ENCODE peak calls at places on chromosomes 7 and 10, in five cellular contexts. J is CD8-positive, alpha-beta memory T cell; S is heart right ventricle; T is lower lobe of right lung; H is prostate gland. M is an unnamed sample. For H3K9me3, the result is how much of the 10 kb centered on the place peaks cover.

GRCh38 chr10:50613726-50614443 is 9.9 kb downstream of the SGMS1 start:
- DNase-seq in J (no peak), S (no peak), T (no peak), H (peak), M (no peak)

GRCh38 chr7:17679427-17679826 is 260.9 kb downstream of the SNX13 start:
- DNase-seq in J (no peak), S (peak), T (no peak), H (no peak), M (peak)

GRCh38 chr10:99595236-99595635 is 25.0 kb downstream of the SLC25A28 start:
- DNase-seq in J (no peak), S (no peak), T (no peak), H (no peak), M (no peak)

GRCh38 chr7:151838861-151839381 is 38.0 kb downstream of the PRKAG2 start:
- DNase-seq in J (peak), S (peak), T (peak), H (no peak), M (no peak)

GRCh38 chr7:101168412-101169049 is 3.2 kb upstream of the VGF start:
- DNase-seq in J (no peak), S (no peak), T (no peak), H (no peak), M (no peak)

GRCh38 chr7:155506854-155507337 is 39.5 kb downstream of the CNPY1 start:
- DNase-seq in J (no peak), S (no peak), T (no peak), H (no peak), M (no peak)

GRCh38 chr10:111766464-111766863 is 417.1 kb downstream of the GPAM start:
- DNase-seq in J (no peak), S (no peak), T (no peak), H (no peak), M (no peak)

GRCh38 chr7:152674860-152675760 is 831 bp downstream of the XRCC2 start:
- DNase-seq in J (no peak), S (no peak), T (no peak), H (no peak), M (no peak)

GRCh38 chr10:35626971-35627507 is 15.1 kb downstream of the FZD8 start:
- DNase-seq in J (no peak), S (no peak), T (no peak), H (no peak), M (no peak)

GRCh38 chr7:21869785-21870402 is 75.8 kb downstream of the CDCA7L start:
- DNase-seq in J (no peak), S (no peak), T (no peak), H (no peak), M (no peak)

GRCh38 chr10:11018426-11018818 is 750 bp downstream of the CELF2 start:
- DNase-seq in J (no peak), S (peak), T (peak), H (no peak), M (no peak)

GRCh38 chr10:35752469-35753450 is 110.7 kb upstream of the FZD8 start:
- DNase-seq in J (no peak), S (peak), T (no peak), H (no peak), M (no peak)

GRCh38 chr10:132457328-132458070 is 60.5 kb downstream of the PWWP2B start:
- DNase-seq in J (no peak), S (peak), T (peak), H (no peak), M (no peak)

GRCh38 chr7:24740821-24741220 is 16.4 kb downstream of the GSDME start:
- DNase-seq in J (no peak), S (no peak), T (no peak), H (no peak), M (no peak)

GRCh38 chr10:119375574-119376265 is 166.8 kb downstream of the RGS10 start:
- DNase-seq in J (no peak), S (no peak), T (peak), H (no peak), M (no peak)

GRCh38 chr10:93462881-93463280 is 19.3 kb downstream of the MYOF start:
- DNase-seq in J (no peak), S (no peak), T (peak), H (no peak), M (no peak)

GRCh38 chr10:110916554-110917346 is 2.2 kb downstream of the BBIP1 start:
- DNase-seq in J (no peak), S (no peak), T (no peak), H (peak), M (no peak)

GRCh38 chr10:114779803-114780609 is 41.6 kb upstream of the FHIP2A start:
- DNase-seq in J (no peak), S (no peak), T (no peak), H (peak), M (no peak)

DNA sequence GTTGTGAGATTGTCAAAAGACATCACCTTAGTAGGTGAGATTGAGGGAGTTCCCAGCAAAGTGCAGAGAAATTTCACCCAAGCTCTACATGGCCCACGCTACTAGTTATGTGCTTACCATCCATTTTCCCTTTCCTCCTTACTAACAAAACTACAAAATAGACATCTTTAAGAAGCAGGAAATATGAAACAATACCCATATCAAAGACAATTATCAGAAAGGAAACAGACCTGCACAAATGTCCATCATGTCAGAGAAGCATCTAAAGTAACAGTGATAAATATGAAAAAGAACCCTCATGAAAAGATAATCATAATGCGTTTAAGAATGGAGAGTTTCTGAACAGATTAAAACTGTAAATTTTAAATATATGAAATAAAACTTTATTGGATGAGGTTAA is 28.2 kb downstream of the GIMAP4 start:
- DNase-seq in J (no peak), S (no peak), T (no peak), H (no peak), M (no peak)
- H3K9me3 ChIP-seq in J (under half), S (under half), T (under half), H (under half), M (under half)

GRCh38 chr10:113027230-113027573 is 77.2 kb downstream of the TCF7L2 start:
- DNase-seq in J (no peak), S (no peak), T (no peak), H (no peak), M (no peak)

GRCh38 chr10:113029055-113029440 is 79.0 kb downstream of the TCF7L2 start:
- DNase-seq in J (no peak), S (no peak), T (no peak), H (no peak), M (no peak)

GRCh38 chr10:113026679-113027078 is 76.6 kb downstream of the TCF7L2 start:
- DNase-seq in J (no peak), S (no peak), T (no peak), H (no peak), M (no peak)

GRCh38 chr10:113028393-113029054 is 78.5 kb downstream of the TCF7L2 start:
- DNase-seq in J (no peak), S (no peak), T (no peak), H (no peak), M (peak)

GRCh38 chr10:113027574-113028392 is 77.7 kb downstream of the TCF7L2 start:
- DNase-seq in J (no peak), S (no peak), T (no peak), H (no peak), M (peak)
- H3K27ac ChIP-seq in J (no peak), S (peak), T (peak), H (no peak), M (peak)

GRCh38 chr7:157927313-157927925 is 590.6 kb downstream of the DNAJB6 start:
- DNase-seq in J (no peak), S (no peak), T (no peak), H (no peak), M (no peak)
- H3K9me3 ChIP-seq in J (under half), S (under half), T (under half), H (under half), M (under half)

DNA sequence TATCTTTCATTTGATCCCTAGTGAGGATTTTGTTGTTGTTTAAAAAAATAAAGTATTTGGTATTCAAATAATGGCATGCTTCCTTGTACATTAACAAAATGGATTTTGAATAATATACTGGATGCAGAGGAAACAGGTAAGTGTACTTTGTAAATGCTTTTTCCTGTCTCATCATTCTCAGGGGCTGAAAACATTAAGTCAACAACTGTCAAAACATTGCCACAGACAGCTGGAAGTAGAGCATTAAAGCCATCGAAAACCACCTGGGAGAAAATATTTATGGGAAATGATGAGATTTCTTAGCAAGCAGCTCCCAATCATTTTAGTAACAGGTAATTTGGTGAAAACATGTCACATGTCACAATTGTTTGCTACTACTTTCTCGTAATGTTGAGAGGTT is 10.7 kb downstream of the TAS2R39 start:
- DNase-seq in J (no peak), S (no peak), T (no peak), H (no peak), M (no peak)
- H3K27ac ChIP-seq in J (no peak), S (no peak), T (no peak), H (no peak), M (no peak)

DNA sequence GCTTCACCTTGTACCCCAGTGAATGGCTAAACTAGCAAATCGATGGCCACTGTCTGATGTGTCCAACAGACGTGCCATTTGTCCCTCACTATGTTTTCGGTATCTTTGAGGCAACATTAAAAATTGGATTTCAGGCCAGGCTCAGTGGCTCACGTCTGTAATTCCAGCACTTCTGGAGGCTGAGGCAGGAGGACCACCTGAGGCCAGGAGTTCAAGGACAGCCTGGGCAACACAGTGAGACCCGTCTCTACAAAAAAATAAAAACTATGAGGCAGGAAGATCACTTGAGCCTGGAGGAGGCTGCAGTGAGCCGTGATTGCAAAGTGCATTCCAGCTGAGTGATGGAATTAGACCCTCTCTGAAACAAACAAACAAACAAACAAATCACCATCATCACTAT is 8.0 kb downstream of the FAM200A start:
- DNase-seq in J (no peak), S (no peak), T (no peak), H (no peak), M (no peak)
- H3K9me3 ChIP-seq in J (under half), S (under half), T (under half), H (under half), M (under half)

GRCh38 chr7:132412435-132412834 is 163.8 kb downstream of the PLXNA4 start:
- DNase-seq in J (no peak), S (no peak), T (no peak), H (no peak), M (no peak)

GRCh38 chr7:132411142-132411541 is 165.1 kb downstream of the PLXNA4 start:
- DNase-seq in J (no peak), S (peak), T (no peak), H (no peak), M (no peak)

GRCh38 chr7:132407764-132408163 is 168.5 kb downstream of the PLXNA4 start:
- DNase-seq in J (no peak), S (no peak), T (no peak), H (no peak), M (no peak)

GRCh38 chr7:132406039-132406438 is 170.2 kb downstream of the PLXNA4 start:
- DNase-seq in J (no peak), S (no peak), T (no peak), H (no peak), M (no peak)

GRCh38 chr7:132410385-132410784 is 165.9 kb downstream of the PLXNA4 start:
- DNase-seq in J (no peak), S (peak), T (no peak), H (no peak), M (peak)
- H3K27ac ChIP-seq in J (no peak), S (no peak), T (no peak), H (no peak), M (no peak)

DNA sequence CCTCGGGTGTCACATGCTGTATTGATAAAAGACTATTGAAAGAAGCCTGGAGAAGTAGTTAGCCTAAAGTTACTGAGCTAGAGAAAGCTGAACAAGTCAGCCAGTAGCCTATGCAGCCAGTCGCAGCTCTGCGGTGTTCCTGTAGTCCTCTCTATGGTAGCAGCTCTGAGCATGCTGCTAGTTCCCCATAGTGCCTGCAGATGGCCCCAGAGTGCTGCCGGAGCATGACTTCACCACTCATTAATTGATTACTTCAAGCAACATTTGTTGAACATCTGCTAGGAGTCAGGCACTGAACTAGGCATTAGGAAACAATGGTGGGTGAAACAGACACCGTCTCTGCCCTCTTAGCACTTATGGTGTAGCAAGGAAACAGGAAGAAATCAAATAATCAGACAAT is 422.7 kb downstream of the SORCS3 start:
- DNase-seq in J (no peak), S (peak), T (no peak), H (no peak), M (no peak)
- H3K9me3 ChIP-seq in J (under half), S (under half), T (under half), H (under half), M (under half)

M was measured in uterus.